ENCODE peak calls at places on chromosome 13, in six cellular contexts. A is NCI-H2227 treated with DMSO at 0.1 percent for 48 hours, Y is endodermal cell, T is spleen, K is RCC 7860, M is T-helper 2 cell. N is an unnamed sample.

GRCh38 chr13:87122551-87122950 is 548.6 kb upstream of the SLITRK5 start:
- DNase-seq in A (no peak), Y (no peak), M (no peak), T (no peak), K (peak), N (no peak)

GRCh38 chr13:27481766-27482165 is 31.4 kb upstream of the MTIF3 start:
- DNase-seq in M (no peak), Y (peak), K (no peak), T (peak), A (no peak), N (no peak)

GRCh38 chr13:43284162-43284561 is 260.8 kb downstream of the DNAJC15 start:
- DNase-seq in K (peak), A (no peak), Y (no peak), M (no peak), T (no peak), N (no peak)

GRCh38 chr13:37365496-37365895 is 233.1 kb downstream of the POSTN start:
- DNase-seq in A (no peak), M (no peak), T (no peak), K (no peak), Y (no peak), N (no peak)

GRCh38 chr13:31884556-31884955 is 145.2 kb downstream of the RXFP2 start:
- DNase-seq in M (no peak), A (no peak), Y (no peak), T (no peak), K (no peak), N (no peak)

GRCh38 chr13:97175041-97175440 is 47.1 kb upstream of the MBNL2 start:
- DNase-seq in T (no peak), K (no peak), A (no peak), Y (no peak), M (no peak), N (no peak)

GRCh38 chr13:20997301-20998061 is 63.9 kb downstream of the LATS2 start:
- DNase-seq in A (no peak), K (peak), Y (peak), M (no peak), T (no peak), N (no peak)

GRCh38 chr13:114319441-114319871 is 5.2 kb downstream of the CHAMP1 start:
- DNase-seq in M (no peak), T (no peak), A (no peak), K (no peak), Y (no peak), N (no peak)

GRCh38 chr13:110815471-110816204 is 99.2 kb downstream of the ANKRD10 start:
- DNase-seq in M (no peak), Y (no peak), T (no peak), A (no peak), K (no peak), N (no peak)

GRCh38 chr13:99802416-99802815 is 169.2 kb downstream of the ZIC5 start:
- DNase-seq in M (no peak), T (no peak), K (no peak), A (no peak), Y (no peak), N (no peak)

GRCh38 chr13:45860240-45860639 is 8.7 kb upstream of the SIAH3 start:
- DNase-seq in T (no peak), K (no peak), A (no peak), M (no peak), Y (no peak), N (no peak)

GRCh38 chr13:85985791-85986190 is 186.6 kb upstream of the SLITRK6 start:
- DNase-seq in Y (no peak), A (no peak), M (no peak), K (no peak), T (no peak), N (no peak)

GRCh38 chr13:76636881-76637280 is 249.3 kb downstream of the KCTD12 start:
- DNase-seq in A (no peak), Y (no peak), K (no peak), M (no peak), T (no peak), N (no peak)

GRCh38 chr13:23844132-23844531 is 45.1 kb downstream of the MIPEP start:
- DNase-seq in A (no peak), T (no peak), M (no peak), K (no peak), Y (no peak), N (no peak)

GRCh38 chr13:66887088-66887487 is 343.0 kb downstream of the PCDH9 start:
- DNase-seq in Y (no peak), T (no peak), K (peak), M (no peak), A (no peak), N (peak)

GRCh38 chr13:23134542-23134941 is 46.2 kb upstream of the SGCG start:
- DNase-seq in M (no peak), A (no peak), T (no peak), K (no peak), Y (no peak), N (no peak)

GRCh38 chr13:59398127-59398526 is 765.6 kb downstream of the DIAPH3 start:
- DNase-seq in K (no peak), A (no peak), Y (no peak), T (no peak), M (no peak), N (no peak)